ENCODE peak calls at places on chromosomes 12 and 14, in seven cellular contexts. One of them, this sample, is unnamed.

GRCh38 chr14:50396636-50397460 is at the start of gene CDKL1:
- DNase-seq in endothelial cell of umbilical vein: peak; percentile 75
- DNase-seq in left ventricle myocardium inferior: peak; percentile 71
- DNase-seq in naive thymus-derived CD4-positive, alpha-beta T cell: peak; percentile 14
- DNase-seq in HepG2: peak; percentile 32
- DNase-seq in heart left ventricle: peak; percentile 78
- DNase-seq in colonic mucosa: peak; percentile 79
- DNase-seq in this sample: no peak

GRCh38 chr12:116459011-116459410 is 100.2 kb upstream of the MAP1LC3B2 start:
- DNase-seq in endothelial cell of umbilical vein: no peak
- DNase-seq in left ventricle myocardium inferior: no peak
- DNase-seq in naive thymus-derived CD4-positive, alpha-beta T cell: no peak
- DNase-seq in HepG2: no peak
- DNase-seq in heart left ventricle: no peak
- DNase-seq in colonic mucosa: no peak
- DNase-seq in this sample: no peak

GRCh38 chr12:6943387-6943718 is 263 bp upstream of the RNU7-1 start:
- DNase-seq in endothelial cell of umbilical vein: no peak
- DNase-seq in left ventricle myocardium inferior: peak; percentile 71
- DNase-seq in naive thymus-derived CD4-positive, alpha-beta T cell: peak; percentile 93
- DNase-seq in HepG2: peak; percentile 88
- DNase-seq in heart left ventricle: peak; percentile 88
- DNase-seq in colonic mucosa: peak; percentile 88
- DNase-seq in this sample: peak; percentile 77

GRCh38 chr14:42944284-42944683 is 1337.6 kb downstream of the LRFN5 start:
- DNase-seq in endothelial cell of umbilical vein: no peak
- DNase-seq in left ventricle myocardium inferior: no peak
- DNase-seq in naive thymus-derived CD4-positive, alpha-beta T cell: no peak
- DNase-seq in HepG2: no peak
- DNase-seq in heart left ventricle: no peak
- DNase-seq in colonic mucosa: no peak
- DNase-seq in this sample: no peak

GRCh38 chr12:96425321-96425720 is 25.1 kb upstream of the CDK17 start:
- DNase-seq in endothelial cell of umbilical vein: peak; percentile 60
- DNase-seq in left ventricle myocardium inferior: no peak
- DNase-seq in naive thymus-derived CD4-positive, alpha-beta T cell: no peak
- DNase-seq in HepG2: no peak
- DNase-seq in heart left ventricle: no peak
- DNase-seq in colonic mucosa: no peak
- DNase-seq in this sample: peak; percentile 87

GRCh38 chr14:40981247-40981646 is 625.4 kb upstream of the LRFN5 start:
- DNase-seq in endothelial cell of umbilical vein: no peak
- DNase-seq in left ventricle myocardium inferior: no peak
- DNase-seq in naive thymus-derived CD4-positive, alpha-beta T cell: no peak
- DNase-seq in HepG2: no peak
- DNase-seq in heart left ventricle: no peak
- DNase-seq in colonic mucosa: no peak
- DNase-seq in this sample: no peak

GRCh38 chr14:105108516-105108864 is 43.3 kb upstream of the GPR132 start:
- DNase-seq in endothelial cell of umbilical vein: no peak
- DNase-seq in left ventricle myocardium inferior: no peak
- DNase-seq in naive thymus-derived CD4-positive, alpha-beta T cell: no peak
- DNase-seq in HepG2: no peak
- DNase-seq in heart left ventricle: no peak
- DNase-seq in colonic mucosa: no peak
- DNase-seq in this sample: no peak

GRCh38 chr12:9106610-9107541 is 8.8 kb downstream of the A2M start:
- DNase-seq in endothelial cell of umbilical vein: no peak
- DNase-seq in left ventricle myocardium inferior: no peak
- DNase-seq in naive thymus-derived CD4-positive, alpha-beta T cell: no peak
- DNase-seq in HepG2: no peak
- DNase-seq in heart left ventricle: no peak
- DNase-seq in colonic mucosa: no peak
- DNase-seq in this sample: no peak

GRCh38 chr12:65568517-65568916 is 255.8 kb upstream of the HMGA2 start:
- DNase-seq in endothelial cell of umbilical vein: peak; percentile 23
- DNase-seq in left ventricle myocardium inferior: no peak
- DNase-seq in naive thymus-derived CD4-positive, alpha-beta T cell: no peak
- DNase-seq in HepG2: no peak
- DNase-seq in heart left ventricle: no peak
- DNase-seq in colonic mucosa: no peak
- DNase-seq in this sample: no peak

GRCh38 chr14:103879570-103880333 is 32.4 kb upstream of the PPP1R13B start:
- DNase-seq in endothelial cell of umbilical vein: no peak
- DNase-seq in left ventricle myocardium inferior: peak; percentile 61
- DNase-seq in naive thymus-derived CD4-positive, alpha-beta T cell: no peak
- DNase-seq in HepG2: peak; percentile 97
- DNase-seq in heart left ventricle: peak; percentile 65
- DNase-seq in colonic mucosa: peak; percentile 91
- DNase-seq in this sample: no peak

GRCh38 chr12:43501705-43502104 is 50.3 kb downstream of the ADAMTS20 start:
- DNase-seq in endothelial cell of umbilical vein: peak; percentile 12
- DNase-seq in left ventricle myocardium inferior: no peak
- DNase-seq in naive thymus-derived CD4-positive, alpha-beta T cell: no peak
- DNase-seq in HepG2: peak; percentile 3
- DNase-seq in heart left ventricle: no peak
- DNase-seq in colonic mucosa: no peak
- DNase-seq in this sample: peak; percentile 1

GRCh38 chr12:48768147-48768546 is 20.7 kb downstream of the ADCY6 start:
- DNase-seq in endothelial cell of umbilical vein: no peak
- DNase-seq in left ventricle myocardium inferior: no peak
- DNase-seq in naive thymus-derived CD4-positive, alpha-beta T cell: no peak
- DNase-seq in HepG2: no peak
- DNase-seq in heart left ventricle: no peak
- DNase-seq in colonic mucosa: no peak
- DNase-seq in this sample: no peak

GRCh38 chr12:6336859-6337744 is 4.8 kb downstream of the TNFRSF1A start:
- DNase-seq in endothelial cell of umbilical vein: peak; percentile 27
- DNase-seq in left ventricle myocardium inferior: no peak
- DNase-seq in naive thymus-derived CD4-positive, alpha-beta T cell: peak; percentile 65
- DNase-seq in HepG2: no peak
- DNase-seq in heart left ventricle: no peak
- DNase-seq in colonic mucosa: no peak
- DNase-seq in this sample: no peak

GRCh38 chr14:94823556-94824341 is 53.8 kb upstream of the GSC start:
- DNase-seq in endothelial cell of umbilical vein: no peak
- DNase-seq in left ventricle myocardium inferior: no peak
- DNase-seq in naive thymus-derived CD4-positive, alpha-beta T cell: no peak
- DNase-seq in HepG2: peak; percentile 65
- DNase-seq in heart left ventricle: no peak
- DNase-seq in colonic mucosa: no peak
- DNase-seq in this sample: no peak

GRCh38 chr14:93132472-93133065 is 16.8 kb upstream of the ITPK1 start:
- DNase-seq in endothelial cell of umbilical vein: peak; percentile 52
- DNase-seq in left ventricle myocardium inferior: no peak
- DNase-seq in naive thymus-derived CD4-positive, alpha-beta T cell: no peak
- DNase-seq in HepG2: peak; percentile 70
- DNase-seq in heart left ventricle: no peak
- DNase-seq in colonic mucosa: peak; percentile 53
- DNase-seq in this sample: no peak

GRCh38 chr14:104098272-104099095 is 13.0 kb downstream of the ASPG start:
- DNase-seq in endothelial cell of umbilical vein: no peak
- DNase-seq in left ventricle myocardium inferior: no peak
- DNase-seq in naive thymus-derived CD4-positive, alpha-beta T cell: peak; percentile 2
- DNase-seq in HepG2: no peak
- DNase-seq in heart left ventricle: peak; percentile 18
- DNase-seq in colonic mucosa: no peak
- DNase-seq in this sample: no peak

GRCh38 chr12:124422570-124423523 is 128.0 kb downstream of the RFLNA start:
- DNase-seq in endothelial cell of umbilical vein: peak; percentile 90
- DNase-seq in left ventricle myocardium inferior: peak; percentile 95
- DNase-seq in naive thymus-derived CD4-positive, alpha-beta T cell: no peak
- DNase-seq in HepG2: peak; percentile 58
- DNase-seq in heart left ventricle: peak; percentile 94
- DNase-seq in colonic mucosa: peak; percentile 94
- DNase-seq in this sample: peak; percentile 63

GRCh38 chr12:53497461-53497860 is 1.8 kb downstream of the MAP3K12 start:
- DNase-seq in endothelial cell of umbilical vein: no peak
- DNase-seq in left ventricle myocardium inferior: no peak
- DNase-seq in naive thymus-derived CD4-positive, alpha-beta T cell: no peak
- DNase-seq in HepG2: no peak
- DNase-seq in heart left ventricle: no peak
- DNase-seq in colonic mucosa: no peak
- DNase-seq in this sample: no peak

GRCh38 chr12:53499261-53500118 is at the start of gene MAP3K12:
- DNase-seq in endothelial cell of umbilical vein: peak; percentile 46
- DNase-seq in left ventricle myocardium inferior: peak; percentile 68
- DNase-seq in naive thymus-derived CD4-positive, alpha-beta T cell: peak; percentile 59
- DNase-seq in HepG2: no peak
- DNase-seq in heart left ventricle: peak; percentile 78
- DNase-seq in colonic mucosa: peak; percentile 69
- DNase-seq in this sample: no peak

GRCh38 chr12:53500119-53500775 is 836 bp upstream of the TARBP2 start:
- DNase-seq in endothelial cell of umbilical vein: no peak
- DNase-seq in left ventricle myocardium inferior: peak; percentile 52
- DNase-seq in naive thymus-derived CD4-positive, alpha-beta T cell: peak; percentile 42
- DNase-seq in HepG2: peak; percentile 44
- DNase-seq in heart left ventricle: peak; percentile 73
- DNase-seq in colonic mucosa: peak; percentile 62
- DNase-seq in this sample: no peak

GRCh38 chr12:53496752-53497032 is 2.6 kb downstream of the MAP3K12 start:
- DNase-seq in endothelial cell of umbilical vein: no peak
- DNase-seq in left ventricle myocardium inferior: no peak
- DNase-seq in naive thymus-derived CD4-positive, alpha-beta T cell: no peak
- DNase-seq in HepG2: no peak
- DNase-seq in heart left ventricle: no peak
- DNase-seq in colonic mucosa: no peak
- DNase-seq in this sample: no peak

DNA sequence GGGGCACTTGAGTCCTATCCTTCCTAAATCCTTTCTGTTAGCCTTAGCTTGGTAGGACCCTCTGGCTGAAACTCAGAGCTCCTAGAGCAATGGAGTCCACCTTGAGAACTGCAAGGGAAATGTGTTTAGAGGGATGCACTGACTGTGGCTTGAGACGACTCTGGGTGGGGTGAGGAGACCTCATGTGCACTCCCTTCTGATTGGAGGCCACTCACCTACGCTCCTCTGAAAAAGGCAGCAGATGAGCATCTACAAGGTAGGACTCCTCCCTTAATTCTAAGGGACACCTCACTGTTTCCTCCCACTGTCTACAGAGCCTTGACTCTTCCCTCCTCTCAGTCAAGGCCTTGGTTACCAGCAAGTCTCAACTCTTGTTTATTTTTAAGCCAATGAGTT is 1.0 kb downstream of the MAP3K12 start:
- DNase-seq in endothelial cell of umbilical vein: no peak
- DNase-seq in left ventricle myocardium inferior: no peak
- DNase-seq in naive thymus-derived CD4-positive, alpha-beta T cell: no peak
- DNase-seq in HepG2: no peak
- DNase-seq in heart left ventricle: no peak
- DNase-seq in colonic mucosa: no peak
- DNase-seq in this sample: no peak
- H3K4me3 ChIP-seq in endothelial cell of umbilical vein: no peak overlapping the region
- H3K4me3 ChIP-seq in left ventricle myocardium inferior: peak overlapping the region; percentile 80
- H3K4me3 ChIP-seq in naive thymus-derived CD4-positive, alpha-beta T cell: peak overlapping the region; percentile 60
- H3K4me3 ChIP-seq in HepG2: no peak overlapping the region
- H3K4me3 ChIP-seq in heart left ventricle: no peak overlapping the region
- H3K4me3 ChIP-seq in colonic mucosa: no peak overlapping the region
- H3K4me3 ChIP-seq in this sample: peak overlapping the region; percentile 83

GRCh38 chr12:76420221-76420620 is 72.0 kb upstream of the BBS10 start:
- DNase-seq in endothelial cell of umbilical vein: no peak
- DNase-seq in left ventricle myocardium inferior: no peak
- DNase-seq in naive thymus-derived CD4-positive, alpha-beta T cell: no peak
- DNase-seq in HepG2: no peak
- DNase-seq in heart left ventricle: no peak
- DNase-seq in colonic mucosa: no peak
- DNase-seq in this sample: no peak

GRCh38 chr12:76422154-76422877 is 74.1 kb upstream of the BBS10 start:
- DNase-seq in endothelial cell of umbilical vein: no peak
- DNase-seq in left ventricle myocardium inferior: no peak
- DNase-seq in naive thymus-derived CD4-positive, alpha-beta T cell: no peak
- DNase-seq in HepG2: no peak
- DNase-seq in heart left ventricle: no peak
- DNase-seq in colonic mucosa: no peak
- DNase-seq in this sample: no peak

GRCh38 chr12:76426160-76426559 is 77.9 kb upstream of the BBS10 start:
- DNase-seq in endothelial cell of umbilical vein: no peak
- DNase-seq in left ventricle myocardium inferior: no peak
- DNase-seq in naive thymus-derived CD4-positive, alpha-beta T cell: no peak
- DNase-seq in HepG2: no peak
- DNase-seq in heart left ventricle: no peak
- DNase-seq in colonic mucosa: no peak
- DNase-seq in this sample: no peak

GRCh38 chr12:76424941-76425340 is 76.7 kb upstream of the BBS10 start:
- DNase-seq in endothelial cell of umbilical vein: no peak
- DNase-seq in left ventricle myocardium inferior: no peak
- DNase-seq in naive thymus-derived CD4-positive, alpha-beta T cell: no peak
- DNase-seq in HepG2: no peak
- DNase-seq in heart left ventricle: no peak
- DNase-seq in colonic mucosa: no peak
- DNase-seq in this sample: no peak

GRCh38 chr12:76422878-76423438 is 74.7 kb upstream of the BBS10 start:
- DNase-seq in endothelial cell of umbilical vein: no peak
- DNase-seq in left ventricle myocardium inferior: no peak
- DNase-seq in naive thymus-derived CD4-positive, alpha-beta T cell: no peak
- DNase-seq in HepG2: no peak
- DNase-seq in heart left ventricle: no peak
- DNase-seq in colonic mucosa: no peak
- DNase-seq in this sample: peak; percentile 16
- H3K4me3 ChIP-seq in endothelial cell of umbilical vein: no peak overlapping the region
- H3K4me3 ChIP-seq in left ventricle myocardium inferior: no peak overlapping the region
- H3K4me3 ChIP-seq in naive thymus-derived CD4-positive, alpha-beta T cell: no peak overlapping the region
- H3K4me3 ChIP-seq in HepG2: no peak overlapping the region
- H3K4me3 ChIP-seq in heart left ventricle: no peak overlapping the region
- H3K4me3 ChIP-seq in colonic mucosa: no peak overlapping the region
- H3K4me3 ChIP-seq in this sample: peak overlapping the region; percentile 39

GRCh38 chr14:51862171-51862838 is 1.9 kb downstream of the GNG2 start:
- DNase-seq in endothelial cell of umbilical vein: no peak
- DNase-seq in left ventricle myocardium inferior: no peak
- DNase-seq in naive thymus-derived CD4-positive, alpha-beta T cell: no peak
- DNase-seq in HepG2: no peak
- DNase-seq in heart left ventricle: no peak
- DNase-seq in colonic mucosa: no peak
- DNase-seq in this sample: no peak
- H3K4me3 ChIP-seq in endothelial cell of umbilical vein: no peak overlapping the region
- H3K4me3 ChIP-seq in left ventricle myocardium inferior: peak overlapping the region; percentile 69
- H3K4me3 ChIP-seq in naive thymus-derived CD4-positive, alpha-beta T cell: peak overlapping the region; percentile 65
- H3K4me3 ChIP-seq in HepG2: no peak overlapping the region
- H3K4me3 ChIP-seq in heart left ventricle: peak overlapping the region; percentile 1
- H3K4me3 ChIP-seq in colonic mucosa: peak overlapping the region; percentile 38
- H3K4me3 ChIP-seq in this sample: peak overlapping the region; percentile 9

DNA sequence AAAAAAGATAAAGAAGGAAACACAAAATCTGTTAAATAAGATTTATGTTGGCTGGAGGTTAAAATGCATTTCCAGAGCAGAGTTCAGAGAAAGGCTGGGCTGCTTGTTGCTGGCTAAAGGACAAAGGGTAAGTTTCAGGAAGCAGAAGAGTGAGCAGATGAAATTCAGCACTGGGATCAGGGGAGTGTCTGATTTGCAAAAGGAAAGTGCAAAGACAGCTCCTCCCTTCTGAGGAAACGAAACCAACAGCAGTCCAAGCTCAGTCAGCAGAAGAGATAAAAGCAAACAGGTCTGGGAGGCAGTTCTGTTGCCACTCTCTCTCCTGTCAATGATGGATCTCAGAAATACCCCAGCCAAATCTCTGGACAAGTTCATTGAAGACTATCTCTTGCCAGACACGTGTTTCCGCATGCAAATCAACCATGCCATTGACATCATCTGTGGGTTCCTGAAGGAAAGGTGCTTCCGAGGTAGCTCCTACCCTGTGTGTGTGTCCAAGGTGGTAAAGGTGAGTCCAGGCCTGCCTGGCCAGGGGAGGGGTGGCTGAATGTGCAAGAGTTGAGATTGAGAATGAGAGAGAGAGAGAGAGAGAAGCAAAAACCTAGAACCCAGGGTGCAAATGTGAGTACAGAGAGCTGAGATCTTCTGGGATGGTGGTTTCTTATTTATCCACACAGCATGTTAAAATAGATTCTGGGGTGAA is at the start of gene OAS1:
- DNase-seq in endothelial cell of umbilical vein: peak; percentile 75
- DNase-seq in left ventricle myocardium inferior: no peak
- DNase-seq in naive thymus-derived CD4-positive, alpha-beta T cell: peak; percentile 37
- DNase-seq in HepG2: peak; percentile 72
- DNase-seq in heart left ventricle: no peak
- DNase-seq in colonic mucosa: peak; percentile 84
- DNase-seq in this sample: no peak
- H3K4me3 ChIP-seq in endothelial cell of umbilical vein: no peak within 1 kb of the TSS
- H3K4me3 ChIP-seq in left ventricle myocardium inferior: peak within 1 kb of the TSS; percentile 63
- H3K4me3 ChIP-seq in naive thymus-derived CD4-positive, alpha-beta T cell: peak within 1 kb of the TSS; percentile 68
- H3K4me3 ChIP-seq in HepG2: peak within 1 kb of the TSS; percentile 68
- H3K4me3 ChIP-seq in heart left ventricle: peak within 1 kb of the TSS; percentile 36
- H3K4me3 ChIP-seq in colonic mucosa: peak within 1 kb of the TSS; percentile 47
- H3K4me3 ChIP-seq in this sample: no peak within 1 kb of the TSS

This sample was measured in AG04449.